ENCODE peak calls at places on chromosomes 4 and X, in nine cellular contexts. One of them, this sample, is unnamed.

GRCh38 chr4:52658671-52659015 is 458 bp downstream of the USP46 start:
- DNase-seq in PC-3: no peak
- DNase-seq in adrenal gland: peak
- DNase-seq in prostate gland: no peak
- DNase-seq in mesendoderm: peak
- DNase-seq in WERI-Rb-1: no peak
- DNase-seq in dorsolateral prefrontal cortex: no peak
- DNase-seq in stomach: no peak
- DNase-seq in Peyer's patch: no peak
- DNase-seq in this sample: peak

GRCh38 chr4:166146806-166147540 is 273.9 kb downstream of the TLL1 start:
- DNase-seq in prostate gland: no peak
- DNase-seq in stomach: no peak
- DNase-seq in WERI-Rb-1: no peak
- DNase-seq in PC-3: peak
- DNase-seq in dorsolateral prefrontal cortex: no peak
- DNase-seq in mesendoderm: no peak
- DNase-seq in adrenal gland: no peak
- DNase-seq in Peyer's patch: no peak
- DNase-seq in this sample: no peak

GRCh38 chrX:69523314-69523713 is 19.2 kb downstream of the NALF2 start:
- DNase-seq in WERI-Rb-1: no peak
- DNase-seq in mesendoderm: peak
- DNase-seq in PC-3: no peak
- DNase-seq in Peyer's patch: no peak
- DNase-seq in adrenal gland: no peak
- DNase-seq in dorsolateral prefrontal cortex: no peak
- DNase-seq in prostate gland: no peak
- DNase-seq in stomach: no peak
- DNase-seq in this sample: no peak

GRCh38 chr4:113499696-113500095 is 261.8 kb downstream of the CAMK2D start:
- DNase-seq in mesendoderm: no peak
- DNase-seq in prostate gland: no peak
- DNase-seq in PC-3: peak
- DNase-seq in WERI-Rb-1: no peak
- DNase-seq in dorsolateral prefrontal cortex: no peak
- DNase-seq in Peyer's patch: no peak
- DNase-seq in stomach: no peak
- DNase-seq in adrenal gland: no peak
- DNase-seq in this sample: no peak

GRCh38 chr4:76615999-76616398 is 181.0 kb downstream of the SHROOM3 start:
- DNase-seq in WERI-Rb-1: no peak
- DNase-seq in dorsolateral prefrontal cortex: no peak
- DNase-seq in PC-3: no peak
- DNase-seq in adrenal gland: no peak
- DNase-seq in mesendoderm: no peak
- DNase-seq in stomach: no peak
- DNase-seq in Peyer's patch: no peak
- DNase-seq in prostate gland: no peak
- DNase-seq in this sample: no peak

GRCh38 chrX:129732857-129733256 is 5.9 kb upstream of the XPNPEP2 start:
- DNase-seq in prostate gland: no peak
- DNase-seq in adrenal gland: no peak
- DNase-seq in Peyer's patch: no peak
- DNase-seq in WERI-Rb-1: no peak
- DNase-seq in PC-3: no peak
- DNase-seq in mesendoderm: no peak
- DNase-seq in stomach: no peak
- DNase-seq in dorsolateral prefrontal cortex: no peak
- DNase-seq in this sample: no peak

GRCh38 chr4:6886886-6887285 is 22.7 kb upstream of the TBC1D14 start:
- DNase-seq in dorsolateral prefrontal cortex: no peak
- DNase-seq in WERI-Rb-1: no peak
- DNase-seq in stomach: no peak
- DNase-seq in Peyer's patch: peak
- DNase-seq in adrenal gland: peak
- DNase-seq in prostate gland: no peak
- DNase-seq in mesendoderm: no peak
- DNase-seq in PC-3: no peak
- DNase-seq in this sample: no peak

GRCh38 chrX:12210196-12210815 is 72.0 kb downstream of the FRMPD4 start:
- DNase-seq in adrenal gland: no peak
- DNase-seq in dorsolateral prefrontal cortex: no peak
- DNase-seq in prostate gland: no peak
- DNase-seq in stomach: no peak
- DNase-seq in Peyer's patch: no peak
- DNase-seq in WERI-Rb-1: no peak
- DNase-seq in PC-3: peak
- DNase-seq in mesendoderm: no peak
- DNase-seq in this sample: no peak

GRCh38 chr4:173128199-173128890 is 40.3 kb upstream of the GALNT7 start:
- DNase-seq in PC-3: no peak
- DNase-seq in WERI-Rb-1: no peak
- DNase-seq in Peyer's patch: no peak
- DNase-seq in mesendoderm: no peak
- DNase-seq in adrenal gland: no peak
- DNase-seq in prostate gland: no peak
- DNase-seq in stomach: no peak
- DNase-seq in dorsolateral prefrontal cortex: no peak
- DNase-seq in this sample: no peak

GRCh38 chr4:86155766-86156165 is 204.1 kb downstream of the MAPK10 start:
- DNase-seq in mesendoderm: no peak
- DNase-seq in adrenal gland: no peak
- DNase-seq in stomach: no peak
- DNase-seq in prostate gland: no peak
- DNase-seq in dorsolateral prefrontal cortex: no peak
- DNase-seq in PC-3: peak
- DNase-seq in Peyer's patch: no peak
- DNase-seq in WERI-Rb-1: no peak
- DNase-seq in this sample: no peak

GRCh38 chrX:29461039-29461438 is 754.3 kb upstream of the MAGEB2 start:
- DNase-seq in WERI-Rb-1: no peak
- DNase-seq in dorsolateral prefrontal cortex: no peak
- DNase-seq in prostate gland: no peak
- DNase-seq in stomach: no peak
- DNase-seq in mesendoderm: no peak
- DNase-seq in adrenal gland: no peak
- DNase-seq in PC-3: no peak
- DNase-seq in Peyer's patch: no peak
- DNase-seq in this sample: no peak

GRCh38 chr4:88008624-88009235 is 1.3 kb downstream of the PKD2 start:
- DNase-seq in prostate gland: no peak
- DNase-seq in adrenal gland: no peak
- DNase-seq in dorsolateral prefrontal cortex: no peak
- DNase-seq in Peyer's patch: no peak
- DNase-seq in stomach: no peak
- DNase-seq in WERI-Rb-1: no peak
- DNase-seq in mesendoderm: no peak
- DNase-seq in PC-3: peak
- DNase-seq in this sample: no peak

GRCh38 chr4:23022032-23022431 is 329.3 kb downstream of the GBA3 start:
- DNase-seq in dorsolateral prefrontal cortex: no peak
- DNase-seq in stomach: no peak
- DNase-seq in Peyer's patch: no peak
- DNase-seq in prostate gland: no peak
- DNase-seq in WERI-Rb-1: no peak
- DNase-seq in adrenal gland: no peak
- DNase-seq in mesendoderm: peak
- DNase-seq in PC-3: peak
- DNase-seq in this sample: no peak

DNA sequence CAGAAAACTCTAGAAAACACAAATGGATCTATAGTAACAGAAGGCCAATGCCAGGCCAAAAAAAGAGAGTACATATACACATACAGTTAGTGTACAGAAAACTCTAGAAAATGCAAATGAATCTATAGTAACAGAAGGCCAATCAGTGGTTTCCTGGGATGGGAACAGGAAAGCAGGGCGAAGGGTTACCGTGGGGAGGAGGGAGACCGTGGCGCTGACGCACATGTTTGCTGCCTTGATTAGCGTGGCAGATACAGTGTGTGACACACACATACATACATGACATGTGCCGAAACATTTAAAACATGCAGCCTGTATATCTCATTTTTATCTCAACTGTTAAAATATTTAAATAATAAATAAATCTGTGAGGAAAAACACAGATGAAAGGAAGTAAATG is 14.7 kb downstream of the GAK start:
- DNase-seq in PC-3: no peak
- DNase-seq in WERI-Rb-1: no peak
- DNase-seq in mesendoderm: no peak
- DNase-seq in dorsolateral prefrontal cortex: no peak
- DNase-seq in adrenal gland: no peak
- DNase-seq in stomach: no peak
- DNase-seq in prostate gland: no peak
- DNase-seq in Peyer's patch: peak
- DNase-seq in this sample: no peak
- H3K27ac ChIP-seq in PC-3: no peak
- H3K27ac ChIP-seq in WERI-Rb-1: no peak
- H3K27ac ChIP-seq in mesendoderm: no peak
- H3K27ac ChIP-seq in dorsolateral prefrontal cortex: no peak
- H3K27ac ChIP-seq in adrenal gland: no peak
- H3K27ac ChIP-seq in stomach: no peak
- H3K27ac ChIP-seq in prostate gland: no peak
- H3K27ac ChIP-seq in Peyer's patch: no peak
- H3K27ac ChIP-seq in this sample: no peak

DNA sequence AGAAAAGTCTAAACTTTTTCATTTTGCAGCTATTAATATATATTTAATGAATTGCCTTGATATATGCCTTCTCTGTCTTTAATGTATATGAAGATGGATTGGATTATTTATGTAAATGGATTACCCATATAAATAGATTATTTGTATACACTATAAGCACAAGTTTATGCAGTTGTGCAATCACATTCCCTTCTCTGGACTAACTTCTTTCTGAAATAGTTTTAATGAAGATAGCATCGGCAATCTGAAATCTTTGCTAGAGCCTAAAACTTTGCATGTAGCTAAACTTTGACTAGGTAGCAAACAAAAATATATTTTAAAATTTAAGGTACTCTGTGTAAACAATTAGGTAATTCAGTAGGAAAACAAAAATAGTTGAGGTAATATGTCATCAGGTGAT is 127.8 kb downstream of the PCDH7 start:
- DNase-seq in mesendoderm: no peak
- DNase-seq in stomach: no peak
- DNase-seq in dorsolateral prefrontal cortex: no peak
- DNase-seq in WERI-Rb-1: no peak
- DNase-seq in PC-3: no peak
- DNase-seq in adrenal gland: no peak
- DNase-seq in prostate gland: no peak
- DNase-seq in Peyer's patch: no peak
- DNase-seq in this sample: no peak
- H3K4me3 ChIP-seq in mesendoderm: no peak
- H3K4me3 ChIP-seq in stomach: no peak
- H3K4me3 ChIP-seq in dorsolateral prefrontal cortex: no peak
- H3K4me3 ChIP-seq in WERI-Rb-1: no peak
- H3K4me3 ChIP-seq in PC-3: no peak
- H3K4me3 ChIP-seq in adrenal gland: no peak
- H3K4me3 ChIP-seq in prostate gland: no peak
- H3K4me3 ChIP-seq in Peyer's patch: no peak
- H3K4me3 ChIP-seq in this sample: no peak

DNA sequence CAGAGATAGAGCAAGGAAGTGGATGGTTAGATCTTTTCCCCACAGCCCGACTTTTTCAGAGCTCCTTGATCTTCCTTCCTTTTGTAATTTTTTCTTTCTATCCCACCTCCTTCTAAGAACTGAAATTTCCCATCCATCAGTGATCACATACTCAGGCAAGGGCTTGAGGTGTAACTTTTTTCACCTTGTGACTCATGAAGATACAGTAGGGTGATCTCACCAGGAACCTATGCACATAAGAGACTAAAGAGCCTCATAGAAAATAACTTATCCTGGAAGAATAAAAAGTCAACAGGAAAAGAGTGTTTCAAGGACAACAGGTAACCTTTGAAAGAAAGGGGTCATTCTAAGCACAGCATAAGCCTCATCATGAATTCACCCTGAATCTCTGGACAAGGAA is 131.2 kb upstream of the HCCS start:
- DNase-seq in Peyer's patch: no peak
- DNase-seq in WERI-Rb-1: no peak
- DNase-seq in PC-3: no peak
- DNase-seq in stomach: no peak
- DNase-seq in adrenal gland: no peak
- DNase-seq in dorsolateral prefrontal cortex: no peak
- DNase-seq in mesendoderm: peak
- DNase-seq in prostate gland: no peak
- DNase-seq in this sample: no peak
- H3K27ac ChIP-seq in Peyer's patch: no peak
- H3K27ac ChIP-seq in WERI-Rb-1: no peak
- H3K27ac ChIP-seq in PC-3: no peak
- H3K27ac ChIP-seq in stomach: no peak
- H3K27ac ChIP-seq in adrenal gland: no peak
- H3K27ac ChIP-seq in dorsolateral prefrontal cortex: no peak
- H3K27ac ChIP-seq in mesendoderm: no peak
- H3K27ac ChIP-seq in prostate gland: no peak
- H3K27ac ChIP-seq in this sample: no peak

GRCh38 chr4:81638698-81639097 is 167.0 kb upstream of the RASGEF1B start:
- DNase-seq in Peyer's patch: no peak
- DNase-seq in PC-3: no peak
- DNase-seq in dorsolateral prefrontal cortex: no peak
- DNase-seq in mesendoderm: no peak
- DNase-seq in WERI-Rb-1: no peak
- DNase-seq in prostate gland: no peak
- DNase-seq in stomach: no peak
- DNase-seq in adrenal gland: no peak
- DNase-seq in this sample: no peak

GRCh38 chr4:81632581-81633247 is 161.0 kb upstream of the RASGEF1B start:
- DNase-seq in mesendoderm: no peak
- DNase-seq in WERI-Rb-1: no peak
- DNase-seq in dorsolateral prefrontal cortex: no peak
- DNase-seq in stomach: no peak
- DNase-seq in Peyer's patch: no peak
- DNase-seq in adrenal gland: no peak
- DNase-seq in PC-3: peak
- DNase-seq in prostate gland: no peak
- DNase-seq in this sample: no peak

GRCh38 chr4:81635747-81636146 is 164.0 kb upstream of the RASGEF1B start:
- DNase-seq in adrenal gland: peak
- DNase-seq in PC-3: peak
- DNase-seq in WERI-Rb-1: no peak
- DNase-seq in Peyer's patch: peak
- DNase-seq in stomach: peak
- DNase-seq in dorsolateral prefrontal cortex: no peak
- DNase-seq in prostate gland: no peak
- DNase-seq in mesendoderm: no peak
- DNase-seq in this sample: no peak

GRCh38 chr4:81631958-81632439 is 160.3 kb upstream of the RASGEF1B start:
- DNase-seq in stomach: no peak
- DNase-seq in adrenal gland: no peak
- DNase-seq in WERI-Rb-1: no peak
- DNase-seq in PC-3: peak
- DNase-seq in prostate gland: no peak
- DNase-seq in mesendoderm: peak
- DNase-seq in Peyer's patch: no peak
- DNase-seq in dorsolateral prefrontal cortex: no peak
- DNase-seq in this sample: no peak

DNA sequence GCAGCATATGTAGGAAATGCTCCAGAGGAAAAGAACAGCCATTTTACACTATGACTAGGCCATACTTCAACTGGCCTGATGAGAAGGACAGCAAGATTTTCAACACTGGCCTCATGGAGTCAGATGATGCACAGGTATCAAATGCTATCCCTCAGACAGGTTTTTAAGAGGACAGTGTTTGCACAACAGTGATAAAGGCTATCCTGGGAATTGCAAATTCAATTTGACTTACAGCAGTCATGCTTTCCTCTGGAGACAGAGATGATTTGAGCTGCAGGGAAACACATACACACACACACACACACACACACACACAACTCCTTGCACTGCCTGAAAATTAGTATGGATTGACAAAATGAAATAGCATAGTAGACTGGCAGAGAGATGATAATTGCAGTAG is 163.4 kb upstream of the RASGEF1B start:
- DNase-seq in mesendoderm: no peak
- DNase-seq in PC-3: no peak
- DNase-seq in adrenal gland: no peak
- DNase-seq in stomach: no peak
- DNase-seq in prostate gland: no peak
- DNase-seq in WERI-Rb-1: no peak
- DNase-seq in Peyer's patch: no peak
- DNase-seq in dorsolateral prefrontal cortex: no peak
- DNase-seq in this sample: no peak
- H3K4me3 ChIP-seq in mesendoderm: no peak
- H3K4me3 ChIP-seq in PC-3: no peak
- H3K4me3 ChIP-seq in adrenal gland: no peak
- H3K4me3 ChIP-seq in stomach: no peak
- H3K4me3 ChIP-seq in prostate gland: no peak
- H3K4me3 ChIP-seq in WERI-Rb-1: no peak
- H3K4me3 ChIP-seq in Peyer's patch: no peak
- H3K4me3 ChIP-seq in dorsolateral prefrontal cortex: no peak
- H3K4me3 ChIP-seq in this sample: no peak